ENCODE peak calls at places on chromosomes 16 and 17, in seven cellular contexts. One of them, this sample, is unnamed.

GRCh38 chr16:15810949-15811348 is 45.9 kb downstream of the MYH11 start:
- DNase-seq in NCI-H1417: no peak
- DNase-seq in Caco-2: no peak
- DNase-seq in adrenal gland: no peak
- DNase-seq in B cell: no peak
- DNase-seq in SW 1271: no peak
- DNase-seq in activated CD4-positive, alpha-beta T cell treated with anti-CD3 and anti-CD28 coated beads for 1 hour: no peak
- DNase-seq in this sample: no peak

GRCh38 chr16:88599092-88599733 is 29.0 kb downstream of the ZC3H18 start:
- DNase-seq in SW 1271: no peak
- DNase-seq in B cell: no peak
- DNase-seq in Caco-2: no peak
- DNase-seq in NCI-H1417: no peak
- DNase-seq in activated CD4-positive, alpha-beta T cell treated with anti-CD3 and anti-CD28 coated beads for 1 hour: no peak
- DNase-seq in adrenal gland: peak
- DNase-seq in this sample: peak

GRCh38 chr16:8716592-8716991 is 42.2 kb downstream of the ABAT start:
- DNase-seq in adrenal gland: peak
- DNase-seq in B cell: no peak
- DNase-seq in Caco-2: no peak
- DNase-seq in activated CD4-positive, alpha-beta T cell treated with anti-CD3 and anti-CD28 coated beads for 1 hour: no peak
- DNase-seq in NCI-H1417: no peak
- DNase-seq in SW 1271: no peak
- DNase-seq in this sample: no peak

GRCh38 chr17:82754297-82755208 is 2.7 kb downstream of the TBCD start:
- DNase-seq in Caco-2: no peak
- DNase-seq in adrenal gland: no peak
- DNase-seq in SW 1271: no peak
- DNase-seq in NCI-H1417: no peak
- DNase-seq in activated CD4-positive, alpha-beta T cell treated with anti-CD3 and anti-CD28 coated beads for 1 hour: no peak
- DNase-seq in B cell: no peak
- DNase-seq in this sample: no peak

GRCh38 chr17:7191571-7192270 is 12.6 kb upstream of the ASGR1 start:
- DNase-seq in B cell: no peak
- DNase-seq in SW 1271: peak
- DNase-seq in activated CD4-positive, alpha-beta T cell treated with anti-CD3 and anti-CD28 coated beads for 1 hour: no peak
- DNase-seq in Caco-2: peak
- DNase-seq in adrenal gland: no peak
- DNase-seq in NCI-H1417: no peak
- DNase-seq in this sample: peak

GRCh38 chr16:71846443-71846842 is 667 bp downstream of the ATXN1L start:
- DNase-seq in adrenal gland: peak
- DNase-seq in NCI-H1417: peak
- DNase-seq in B cell: no peak
- DNase-seq in activated CD4-positive, alpha-beta T cell treated with anti-CD3 and anti-CD28 coated beads for 1 hour: no peak
- DNase-seq in Caco-2: peak
- DNase-seq in SW 1271: no peak
- DNase-seq in this sample: no peak

GRCh38 chr17:8079291-8080207 is 8.0 kb downstream of the ALOX12B start:
- DNase-seq in SW 1271: peak
- DNase-seq in B cell: peak
- DNase-seq in Caco-2: peak
- DNase-seq in adrenal gland: peak
- DNase-seq in NCI-H1417: peak
- DNase-seq in activated CD4-positive, alpha-beta T cell treated with anti-CD3 and anti-CD28 coated beads for 1 hour: peak
- DNase-seq in this sample: peak

GRCh38 chr16:87584271-87584670 is 18.0 kb upstream of the JPH3 start:
- DNase-seq in SW 1271: no peak
- DNase-seq in activated CD4-positive, alpha-beta T cell treated with anti-CD3 and anti-CD28 coated beads for 1 hour: no peak
- DNase-seq in NCI-H1417: no peak
- DNase-seq in Caco-2: no peak
- DNase-seq in B cell: no peak
- DNase-seq in adrenal gland: no peak
- DNase-seq in this sample: no peak

GRCh38 chr16:19396555-19397011 is 21.1 kb upstream of the TMC5 start:
- DNase-seq in activated CD4-positive, alpha-beta T cell treated with anti-CD3 and anti-CD28 coated beads for 1 hour: no peak
- DNase-seq in adrenal gland: no peak
- DNase-seq in B cell: no peak
- DNase-seq in NCI-H1417: peak
- DNase-seq in SW 1271: no peak
- DNase-seq in Caco-2: no peak
- DNase-seq in this sample: no peak

GRCh38 chr16:60452646-60453045 is 1583.6 kb downstream of the CDH8 start:
- DNase-seq in activated CD4-positive, alpha-beta T cell treated with anti-CD3 and anti-CD28 coated beads for 1 hour: no peak
- DNase-seq in B cell: no peak
- DNase-seq in NCI-H1417: no peak
- DNase-seq in adrenal gland: no peak
- DNase-seq in Caco-2: no peak
- DNase-seq in SW 1271: no peak
- DNase-seq in this sample: no peak

GRCh38 chr17:78762007-78762406 is 20.1 kb downstream of the CYTH1 start:
- DNase-seq in activated CD4-positive, alpha-beta T cell treated with anti-CD3 and anti-CD28 coated beads for 1 hour: no peak
- DNase-seq in NCI-H1417: no peak
- DNase-seq in Caco-2: no peak
- DNase-seq in adrenal gland: no peak
- DNase-seq in B cell: no peak
- DNase-seq in SW 1271: no peak
- DNase-seq in this sample: no peak

GRCh38 chr17:19706791-19707727 is 9.3 kb downstream of the SLC47A2 start:
- DNase-seq in adrenal gland: no peak
- DNase-seq in NCI-H1417: peak
- DNase-seq in activated CD4-positive, alpha-beta T cell treated with anti-CD3 and anti-CD28 coated beads for 1 hour: no peak
- DNase-seq in SW 1271: no peak
- DNase-seq in B cell: no peak
- DNase-seq in Caco-2: no peak
- DNase-seq in this sample: no peak

GRCh38 chr17:21239680-21240374 is 13.4 kb downstream of the NATD1 start:
- DNase-seq in activated CD4-positive, alpha-beta T cell treated with anti-CD3 and anti-CD28 coated beads for 1 hour: no peak
- DNase-seq in NCI-H1417: no peak
- DNase-seq in B cell: no peak
- DNase-seq in SW 1271: peak
- DNase-seq in Caco-2: no peak
- DNase-seq in adrenal gland: no peak
- DNase-seq in this sample: no peak

GRCh38 chr16:48197294-48197693 is 41.5 kb upstream of the ABCC12 start:
- DNase-seq in Caco-2: no peak
- DNase-seq in B cell: no peak
- DNase-seq in SW 1271: peak
- DNase-seq in activated CD4-positive, alpha-beta T cell treated with anti-CD3 and anti-CD28 coated beads for 1 hour: no peak
- DNase-seq in adrenal gland: no peak
- DNase-seq in NCI-H1417: no peak
- DNase-seq in this sample: no peak

GRCh38 chr17:49333806-49334205 is 28.2 kb downstream of the ZNF652 start:
- DNase-seq in Caco-2: no peak
- DNase-seq in NCI-H1417: no peak
- DNase-seq in adrenal gland: no peak
- DNase-seq in activated CD4-positive, alpha-beta T cell treated with anti-CD3 and anti-CD28 coated beads for 1 hour: no peak
- DNase-seq in B cell: no peak
- DNase-seq in SW 1271: no peak
- DNase-seq in this sample: no peak

GRCh38 chr16:53166099-53166498 is 111.3 kb downstream of the CHD9 start:
- DNase-seq in Caco-2: no peak
- DNase-seq in adrenal gland: no peak
- DNase-seq in activated CD4-positive, alpha-beta T cell treated with anti-CD3 and anti-CD28 coated beads for 1 hour: no peak
- DNase-seq in SW 1271: no peak
- DNase-seq in B cell: no peak
- DNase-seq in NCI-H1417: no peak
- DNase-seq in this sample: no peak

GRCh38 chr16:62036807-62037135 is 533 bp upstream of the CDH8 start:
- DNase-seq in B cell: no peak
- DNase-seq in NCI-H1417: no peak
- DNase-seq in activated CD4-positive, alpha-beta T cell treated with anti-CD3 and anti-CD28 coated beads for 1 hour: no peak
- DNase-seq in SW 1271: no peak
- DNase-seq in adrenal gland: no peak
- DNase-seq in Caco-2: no peak
- DNase-seq in this sample: no peak

GRCh38 chr17:62652251-62653001 is 25.0 kb downstream of the MRC2 start:
- DNase-seq in activated CD4-positive, alpha-beta T cell treated with anti-CD3 and anti-CD28 coated beads for 1 hour: no peak
- DNase-seq in adrenal gland: peak
- DNase-seq in SW 1271: peak
- DNase-seq in B cell: peak
- DNase-seq in NCI-H1417: peak
- DNase-seq in Caco-2: no peak
- DNase-seq in this sample: peak

GRCh38 chr16:10121496-10121895 is 60.7 kb downstream of the GRIN2A start:
- DNase-seq in activated CD4-positive, alpha-beta T cell treated with anti-CD3 and anti-CD28 coated beads for 1 hour: no peak
- DNase-seq in SW 1271: no peak
- DNase-seq in Caco-2: no peak
- DNase-seq in B cell: no peak
- DNase-seq in adrenal gland: no peak
- DNase-seq in NCI-H1417: no peak
- DNase-seq in this sample: no peak

GRCh38 chr17:28549274-28550132 is 2.9 kb downstream of the UNC119 start:
- DNase-seq in B cell: peak
- DNase-seq in NCI-H1417: no peak
- DNase-seq in Caco-2: no peak
- DNase-seq in SW 1271: no peak
- DNase-seq in activated CD4-positive, alpha-beta T cell treated with anti-CD3 and anti-CD28 coated beads for 1 hour: peak
- DNase-seq in adrenal gland: no peak
- DNase-seq in this sample: no peak

This sample was measured in heart left ventricle.